ENCODE peak calls at places on chromosomes 5 and 9, in ten cellular contexts. L is stomach, X is suprapubic skin, J is tibial nerve, B is A549, A is transverse colon, Z is sigmoid colon, E is SK-N-SH, D is ovary, R is esophagus muscularis mucosa. M is an unnamed sample.

GRCh38 chr5:1510151-1510561 is 13.6 kb downstream of the LPCAT1 start:
- DNase-seq in E (no peak), Z (peak; percentile 30), R (no peak), L (no peak), X (peak; percentile 25), J (no peak), D (no peak), B (no peak), A (peak; percentile 3), M (no peak)

GRCh38 chr9:35828716-35829083 is at the start of gene FAM221B:
- DNase-seq in E (no peak), X (no peak), A (peak; percentile 48), J (no peak), R (no peak), L (no peak), D (peak; percentile 44), B (no peak), Z (no peak), M (no peak)

GRCh38 chr5:139021346-139021745 is 146.2 kb upstream of the LRRTM2 start:
- DNase-seq in B (no peak), A (no peak), E (no peak), R (peak; percentile 26), D (no peak), J (no peak), Z (no peak), L (no peak), X (no peak), M (no peak)

GRCh38 chr5:17260549-17260948 is 43.1 kb downstream of the BASP1 start:
- DNase-seq in R (no peak), L (no peak), A (no peak), D (no peak), E (no peak), J (no peak), B (no peak), Z (no peak), X (no peak), M (no peak)

GRCh38 chr5:909994-910768 is 17.5 kb downstream of the TRIP13 start:
- DNase-seq in Z (no peak), L (no peak), D (no peak), R (no peak), X (no peak), A (no peak), B (no peak), E (no peak), J (no peak), M (no peak)

GRCh38 chr9:87725356-87725899 is 491 bp upstream of the CTSL start:
- DNase-seq in R (no peak), Z (peak; percentile 81), L (no peak), X (no peak), B (peak; percentile 40), E (no peak), J (no peak), A (no peak), D (no peak), M (no peak)

GRCh38 chr5:140926211-140926902 is at the start of gene PCDHAC1:
- DNase-seq in R (no peak), B (peak; percentile 84), X (peak; percentile 76), L (peak; percentile 66), A (peak; percentile 46), J (peak; percentile 60), E (peak; percentile 95), Z (peak; percentile 85), D (peak; percentile 58), M (no peak)

GRCh38 chr5:173602423-173602822 is 14.0 kb downstream of the BOD1 start:
- DNase-seq in J (peak; percentile 54), Z (no peak), A (no peak), R (no peak), L (no peak), D (peak; percentile 64), X (no peak), B (no peak), E (no peak), M (no peak)

DNA sequence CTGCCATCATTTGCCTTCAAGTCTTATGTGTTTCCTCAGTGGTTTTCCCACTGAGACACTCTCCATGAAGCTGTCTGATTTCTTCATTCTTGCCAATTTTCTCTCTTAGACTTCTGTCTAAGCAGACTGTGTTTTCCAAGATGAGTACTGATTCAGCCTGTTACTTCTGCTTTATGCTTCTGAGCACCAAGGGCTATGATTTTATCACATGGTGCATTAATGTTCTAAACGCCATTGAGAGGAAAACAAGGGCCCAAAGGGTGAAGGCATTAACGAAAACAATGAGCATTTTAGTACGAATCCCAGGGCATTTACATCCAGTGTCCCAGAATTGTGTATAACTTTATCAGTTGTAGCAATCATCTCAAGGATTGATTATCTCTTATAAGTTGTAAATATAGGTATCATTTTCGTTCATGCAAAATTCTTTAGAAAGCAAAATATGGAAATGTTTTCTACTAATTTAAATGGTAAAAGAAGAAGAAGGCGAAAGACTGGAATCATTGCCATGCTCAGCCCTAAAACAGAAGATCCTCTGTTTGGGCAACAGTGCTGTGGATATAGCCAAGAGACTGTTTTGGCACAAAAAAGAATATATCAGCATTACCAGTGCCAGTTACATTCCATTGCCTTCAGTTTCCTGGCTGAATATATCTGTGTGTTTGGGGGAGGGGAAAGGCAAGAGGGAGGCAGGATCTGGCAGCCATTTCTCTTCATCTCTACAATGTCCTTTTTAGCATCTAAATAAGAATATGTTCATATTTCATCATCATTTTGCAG is 537.6 kb downstream of the ANXA1 start:
- DNase-seq in R (no peak), E (no peak), Z (no peak), D (no peak), L (no peak), X (no peak), A (no peak), J (no peak), B (no peak), M (no peak)
- TF ChIP-seq EP300 in R (no peak), E (no peak), Z (no peak), D (no peak), L (no peak), X (no peak), A (no peak), J (peak; percentile 22), B (no peak), M (no peak)

DNA sequence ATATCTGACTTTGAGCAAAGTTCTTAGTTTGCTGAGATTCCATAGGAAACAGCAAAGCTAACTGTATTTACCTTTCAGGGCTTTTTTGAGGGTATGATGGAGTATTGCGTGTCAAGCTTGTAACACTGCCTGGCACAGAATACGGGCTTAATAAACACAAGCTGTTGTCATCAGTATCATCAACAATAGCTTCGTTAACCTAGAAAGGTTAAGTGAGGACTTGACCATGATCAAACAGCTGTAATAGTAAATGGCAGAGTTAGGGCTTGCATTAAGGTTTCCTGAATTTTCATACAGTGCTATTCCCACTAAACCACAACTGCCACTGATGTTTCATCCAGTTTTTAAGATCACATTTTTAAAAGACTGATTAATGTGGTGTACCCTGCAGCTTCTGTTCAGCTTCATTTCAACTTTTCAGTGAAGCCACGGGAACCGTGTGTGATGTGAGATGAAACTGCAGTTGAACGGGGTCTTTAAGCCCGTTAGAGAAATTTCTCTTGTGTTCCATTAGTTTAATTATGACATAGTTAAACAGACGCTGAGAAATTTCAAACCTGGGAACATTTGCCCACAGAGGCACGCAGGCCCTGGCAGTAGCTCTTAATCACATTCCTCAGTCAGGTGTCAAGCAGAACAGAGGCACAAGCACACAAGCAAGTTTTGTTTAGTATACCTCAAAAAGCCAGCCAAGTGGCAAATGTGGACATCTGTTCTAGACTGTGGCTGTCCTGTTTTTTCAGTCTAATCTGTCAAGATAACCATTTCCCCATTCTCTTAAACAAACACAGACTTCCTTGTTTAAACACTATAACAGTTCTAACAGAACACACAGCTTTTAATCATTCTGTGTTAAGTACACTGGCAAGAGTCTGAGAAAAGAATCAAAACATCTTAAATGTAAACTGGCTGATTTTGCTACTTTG is 147.1 kb downstream of the ZNF608 start:
- DNase-seq in B (peak; percentile 83), Z (no peak), R (no peak), A (peak; percentile 13), X (no peak), J (no peak), D (no peak), L (peak; percentile 70), E (peak; percentile 56), M (peak; percentile 96)
- TF ChIP-seq EP300 in B (peak; percentile 67), Z (no peak), R (no peak), A (no peak), X (no peak), J (no peak), D (no peak), L (no peak), E (no peak), M (peak; percentile 95)

GRCh38 chr9:71218774-71219173 is 97.4 kb upstream of the TRPM3 start:
- DNase-seq in X (no peak), B (no peak), E (no peak), R (no peak), D (no peak), A (no peak), J (no peak), L (no peak), Z (no peak), M (peak; percentile 42)

DNA sequence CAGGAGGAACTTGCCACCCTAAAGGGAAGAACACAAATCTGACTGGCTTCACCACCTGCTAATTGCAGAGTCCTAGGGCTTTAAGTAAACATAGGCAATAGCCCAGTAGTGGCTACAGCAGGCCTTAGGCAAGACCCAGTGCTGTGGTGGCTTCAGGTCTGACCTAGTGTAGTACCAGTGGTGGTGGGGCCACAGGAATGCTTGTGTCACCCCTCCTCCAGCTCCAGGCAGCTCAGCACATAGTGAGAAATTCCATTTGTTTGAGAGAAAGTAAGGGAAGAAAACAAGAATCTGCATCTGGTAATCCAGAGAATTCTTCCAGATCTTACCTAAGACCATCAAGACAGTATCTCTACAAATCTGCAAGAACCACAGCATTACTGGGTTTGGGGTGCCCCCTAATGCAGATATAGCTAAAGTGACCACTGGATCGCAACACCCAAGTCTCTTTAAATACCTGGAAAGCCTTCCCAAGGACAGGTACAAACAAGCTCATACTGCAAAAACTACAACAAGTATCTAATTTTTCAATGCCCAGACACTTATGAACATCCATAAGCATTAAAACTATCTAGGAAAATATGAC is 102.6 kb upstream of the TRPM3 start:
- DNase-seq in A (no peak), R (no peak), Z (no peak), J (no peak), B (no peak), L (no peak), D (no peak), E (no peak), X (no peak), M (peak; percentile 7)
- TF ChIP-seq EP300 in A (no peak), R (no peak), Z (no peak), J (no peak), B (no peak), L (no peak), D (no peak), E (no peak), X (no peak), M (no peak)

DNA sequence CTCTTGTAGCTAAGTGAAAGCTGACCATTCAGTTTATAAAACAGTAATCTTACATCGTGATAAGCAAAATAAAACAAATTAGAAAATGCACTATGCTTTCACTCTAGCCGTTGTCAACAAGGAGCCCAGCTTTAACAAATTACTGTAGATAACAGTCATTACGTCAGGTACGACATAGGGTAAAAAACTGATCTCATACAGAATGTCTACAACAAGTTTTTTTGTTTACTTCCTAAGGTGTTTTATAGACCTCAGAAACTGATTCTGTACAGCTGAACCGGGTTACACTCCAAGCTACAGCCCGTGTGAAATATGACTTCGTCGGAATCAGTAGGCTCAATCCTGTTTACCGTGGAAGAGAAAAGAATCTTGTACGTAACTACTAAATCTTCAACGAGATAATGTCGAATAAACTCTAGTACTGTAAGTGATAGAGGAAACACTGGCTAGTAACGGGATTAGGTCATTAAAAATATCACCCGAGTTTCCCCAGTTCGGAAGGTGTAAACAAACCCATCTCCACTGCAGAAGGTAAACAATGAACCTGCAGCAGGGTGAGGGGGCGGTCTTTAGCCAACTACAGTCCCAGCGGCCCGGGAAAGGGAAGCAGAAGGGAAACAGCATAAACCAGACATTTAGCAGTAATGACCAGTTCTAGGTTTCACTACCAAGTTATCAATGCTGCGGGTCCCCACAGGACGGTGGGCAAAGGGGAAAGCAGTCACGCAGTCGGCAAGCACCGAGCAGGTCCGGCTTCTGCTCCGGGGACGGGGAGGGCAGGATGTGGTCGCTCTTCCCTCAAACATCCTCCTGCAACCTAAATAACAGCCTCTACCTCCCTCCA is 1.1 kb downstream of the RICTOR start:
- DNase-seq in D (no peak), X (no peak), J (no peak), E (peak; percentile 68), A (peak; percentile 50), Z (no peak), L (peak; percentile 47), B (peak; percentile 53), R (no peak), M (peak; percentile 66)
- TF ChIP-seq EP300 in D (no peak), X (no peak), J (no peak), E (no peak), A (no peak), Z (no peak), L (no peak), B (no peak), R (no peak), M (no peak)

M was measured in HepG2.